ENCODE peak calls at places on chromosomes 13 and 19, in six cellular contexts. W, G, K, X, H and L are unnamed samples.

GRCh38 chr13:46520188-46520587 is 32.8 kb upstream of the LRCH1 start:
- DNase-seq in G (no peak), H (no peak), W (no peak), K (no peak), X (no peak), L (no peak)

GRCh38 chr13:39602277-39602613 is 748 bp downstream of the LHFPL6 start:
- DNase-seq in X (no peak), H (no peak), G (no peak), K (no peak), W (no peak), L (no peak)

GRCh38 chr19:10701955-10702307 is 692 bp downstream of the QTRT1 start:
- DNase-seq in H (no peak), X (no peak), G (peak; percentile 83), W (no peak), K (no peak), L (no peak)

GRCh38 chr13:112903606-112904195 is 65.3 kb upstream of the MCF2L start:
- DNase-seq in X (no peak), G (no peak), H (no peak), K (no peak), W (no peak), L (no peak)

GRCh38 chr19:53365899-53366493 is 491 bp downstream of the ZNF525 start:
- DNase-seq in G (peak; percentile 66), W (peak; percentile 14), X (no peak), H (no peak), K (no peak), L (no peak)

GRCh38 chr13:97125051-97125809 is 96.9 kb upstream of the MBNL2 start:
- DNase-seq in X (peak; percentile 74), G (peak; percentile 38), H (peak; percentile 81), W (peak; percentile 43), K (no peak), L (peak; percentile 82)

GRCh38 chr19:54023191-54023590 is 31.8 kb downstream of the CACNG6 start:
- DNase-seq in G (no peak), H (no peak), W (no peak), K (no peak), X (no peak), L (no peak)

GRCh38 chr19:10227215-10227971 is 3.7 kb downstream of the S1PR2 start:
- DNase-seq in K (peak; percentile 68), X (no peak), G (no peak), W (peak; percentile 32), H (no peak), L (no peak)

GRCh38 chr13:88622362-88622973 is 951.3 kb downstream of the SLITRK5 start:
- DNase-seq in G (no peak), K (no peak), H (no peak), X (no peak), W (no peak), L (no peak)

GRCh38 chr13:23443878-23444277 is 10.4 kb upstream of the SACS start:
- DNase-seq in H (no peak), W (no peak), G (no peak), K (no peak), X (no peak), L (no peak)

GRCh38 chr19:32748497-32748896 is 28.9 kb downstream of the TDRD12 start:
- DNase-seq in W (no peak), G (peak; percentile 54), H (no peak), X (no peak), K (no peak), L (no peak)

GRCh38 chr19:33684550-33685303 is 63.0 kb downstream of the CHST8 start:
- DNase-seq in H (peak; percentile 0), G (peak; percentile 54), X (no peak), K (peak; percentile 51), W (no peak), L (no peak)

GRCh38 chr19:49836176-49837008 is 14.6 kb upstream of the PTOV1 start:
- DNase-seq in X (no peak), W (no peak), H (no peak), G (no peak), K (no peak), L (no peak)

GRCh38 chr13:111267205-111267604 is 53.2 kb upstream of the TEX29 start:
- DNase-seq in H (no peak), K (no peak), X (no peak), W (no peak), G (no peak), L (no peak)

GRCh38 chr19:2554856-2555255 is 78.9 kb downstream of the GADD45B start:
- DNase-seq in W (no peak), K (no peak), G (no peak), H (peak; percentile 55), X (peak; percentile 23), L (peak; percentile 40)

GRCh38 chr13:108083056-108083455 is 132.3 kb downstream of the LIG4 start:
- DNase-seq in X (no peak), W (no peak), H (no peak), K (no peak), G (no peak), L (peak; percentile 43)

GRCh38 chr19:19381007-19381926 is 24.2 kb upstream of the GATAD2A start:
- DNase-seq in X (no peak), H (no peak), G (no peak), K (no peak), W (no peak), L (no peak)

GRCh38 chr19:51749979-51750378 is 1.7 kb downstream of the FPR1 start:
- DNase-seq in G (no peak), X (no peak), H (peak; percentile 74), W (no peak), K (no peak), L (no peak)

GRCh38 chr19:6730153-6730804 is 7.1 kb downstream of the GPR108 start:
- DNase-seq in W (no peak), K (no peak), X (no peak), G (peak; percentile 76), H (no peak), L (no peak)

GRCh38 chr13:88248393-88248792 is 577.2 kb downstream of the SLITRK5 start:
- DNase-seq in H (no peak), X (no peak), G (peak; percentile 38), W (no peak), K (no peak), L (no peak)

GRCh38 chr19:49895566-49896297 is 955 bp downstream of the IL4I1 start:
- DNase-seq in W (no peak), X (no peak), K (peak; percentile 47), H (no peak), G (no peak), L (no peak)

GRCh38 chr19:13162749-13163608 is 12.8 kb downstream of the IER2 start:
- DNase-seq in H (peak; percentile 98), W (peak; percentile 98), G (peak; percentile 97), X (peak; percentile 97), K (peak; percentile 98), L (peak; percentile 97)

GRCh38 chr13:89514534-89515312 is 1832.8 kb upstream of the MIR17HG start:
- DNase-seq in K (no peak), G (peak; percentile 43), W (no peak), H (peak; percentile 59), X (peak; percentile 8), L (peak; percentile 73)

GRCh38 chr19:47485210-47485609 is 1.2 kb upstream of the KPTN start:
- DNase-seq in W (no peak), H (no peak), K (peak; percentile 11), G (no peak), X (no peak), L (no peak)

GRCh38 chr13:105329359-105329758 is 1206.1 kb downstream of the EFNB2 start:
- DNase-seq in W (no peak), H (no peak), X (no peak), G (no peak), K (no peak), L (no peak)

GRCh38 chr13:54317722-54318121 is 1289.1 kb downstream of the OLFM4 start:
- DNase-seq in X (no peak), K (no peak), G (no peak), H (no peak), W (no peak), L (no peak)

GRCh38 chr19:55536366-55536765 is 567 bp downstream of the SBK2 start:
- DNase-seq in G (no peak), W (no peak), X (no peak), H (no peak), K (no peak), L (no peak)

GRCh38 chr13:109785892-109786450 is 412 bp downstream of the IRS2 start:
- DNase-seq in H (no peak), X (no peak), K (peak; percentile 62), G (no peak), W (peak; percentile 46), L (no peak)

GRCh38 chr13:109785141-109785891 is 1.1 kb downstream of the IRS2 start:
- DNase-seq in K (peak; percentile 77), X (peak; percentile 57), G (peak; percentile 66), W (peak; percentile 45), H (peak; percentile 69), L (peak; percentile 61)

GRCh38 chr13:109783815-109784589 is 2.4 kb downstream of the IRS2 start:
- DNase-seq in G (no peak), X (no peak), H (no peak), K (no peak), W (no peak), L (peak; percentile 29)

GRCh38 chr13:109783447-109783814 is 3.0 kb downstream of the IRS2 start:
- DNase-seq in G (peak; percentile 30), W (peak; percentile 27), K (no peak), H (no peak), X (no peak), L (no peak)

GRCh38 chr13:109784590-109785140 is 1.7 kb downstream of the IRS2 start:
- DNase-seq in X (peak; percentile 62), G (peak; percentile 93), K (peak; percentile 90), H (peak; percentile 76), W (peak; percentile 85), L (peak; percentile 76)
- TF ChIP-seq CTCF in X (peak; percentile 73), G (peak; percentile 59), K (peak; percentile 16), H (peak; percentile 18), W (peak; percentile 80), L (peak; percentile 40)

GRCh38 chr19:14553939-14554243 is 18.0 kb downstream of the NDUFB7 start:
- DNase-seq in W (no peak), X (no peak), K (no peak), G (no peak), H (no peak), L (no peak)

GRCh38 chr19:14556662-14557188 is 15.1 kb downstream of the NDUFB7 start:
- DNase-seq in W (peak; percentile 82), X (peak; percentile 77), K (peak; percentile 90), G (peak; percentile 91), H (peak; percentile 88), L (peak; percentile 79)

GRCh38 chr19:14558370-14559066 is 13.3 kb downstream of the NDUFB7 start:
- DNase-seq in G (no peak), X (no peak), K (no peak), W (peak; percentile 30), H (no peak), L (no peak)

GRCh38 chr19:14554382-14554812 is 17.5 kb downstream of the NDUFB7 start:
- DNase-seq in W (no peak), G (no peak), X (no peak), H (no peak), K (no peak), L (no peak)

GRCh38 chr19:14555918-14556661 is 15.8 kb downstream of the NDUFB7 start:
- DNase-seq in X (peak; percentile 34), K (no peak), H (peak; percentile 62), W (no peak), G (no peak), L (peak; percentile 28)
- H3K4me3 ChIP-seq in X (no peak overlapping the region), K (no peak overlapping the region), H (no peak overlapping the region), W (peak overlapping the region; percentile 33), G (no peak overlapping the region), L (no peak overlapping the region)

GRCh38 chr19:7831452-7831851 is 1.4 kb downstream of the EVI5L start:
- DNase-seq in H (peak; percentile 37), X (peak; percentile 34), K (peak; percentile 37), G (peak; percentile 79), W (no peak), L (no peak)
- TF ChIP-seq CTCF in H (peak; percentile 38), X (peak; percentile 47), K (no peak), G (peak; percentile 50), W (no peak), L (peak; percentile 46)

GRCh38 chr13:48731957-48732569 is 78.3 kb downstream of the CYSLTR2 start:
- DNase-seq in G (peak; percentile 73), H (no peak), W (peak; percentile 37), K (peak; percentile 74), X (no peak), L (no peak)
- H3K4me3 ChIP-seq in G (no peak overlapping the region), H (no peak overlapping the region), W (no peak overlapping the region), K (no peak overlapping the region), X (no peak overlapping the region), L (no peak overlapping the region)